ENCODE peak calls at places on chromosomes 11 and 22, in six cellular contexts. N is fibroblast of lung; L is epithelial cell of esophagus; Y is heart right ventricle; F is CD8-positive, alpha-beta T cell; P is MM.1S. Z is an unnamed sample.

GRCh38 chr11:67275606-67276409 is 9.5 kb downstream of the GRK2 start:
- DNase-seq in N (no peak), L (no peak), Y (no peak), F (peak), P (no peak), Z (no peak)

GRCh38 chr11:99683933-99684332 is 663.2 kb downstream of the CNTN5 start:
- DNase-seq in N (no peak), L (no peak), Y (no peak), F (no peak), P (peak), Z (no peak)

GRCh38 chr22:50251472-50252054 is 498 bp upstream of the HDAC10 start:
- DNase-seq in N (no peak), L (no peak), Y (no peak), F (no peak), P (no peak), Z (no peak)

GRCh38 chr11:130213979-130214281 is 54.3 kb downstream of the ST14 start:
- DNase-seq in N (no peak), L (no peak), Y (no peak), F (no peak), P (no peak), Z (no peak)

GRCh38 chr11:103662880-103663279 is 373.6 kb upstream of the DDI1 start:
- DNase-seq in N (no peak), L (no peak), Y (no peak), F (no peak), P (no peak), Z (no peak)

GRCh38 chr11:44899959-44900358 is 50.7 kb downstream of the TP53I11 start:
- DNase-seq in N (peak), L (peak), Y (no peak), F (no peak), P (peak), Z (no peak)

GRCh38 chr22:22214819-22215329 is 29.7 kb upstream of the VPREB1 start:
- DNase-seq in N (no peak), L (no peak), Y (no peak), F (no peak), P (no peak), Z (no peak)

GRCh38 chr11:101914737-101915426 is at the start of gene CEP126:
- DNase-seq in N (peak), L (peak), Y (peak), F (peak), P (peak), Z (peak)

GRCh38 chr11:128904872-128905344 is 13.8 kb downstream of the KCNJ5 start:
- DNase-seq in N (peak), L (no peak), Y (no peak), F (no peak), P (no peak), Z (no peak)

GRCh38 chr11:17613428-17613962 is 66.4 kb downstream of the OTOG start:
- DNase-seq in N (no peak), L (no peak), Y (no peak), F (no peak), P (no peak), Z (no peak)

GRCh38 chr11:34345012-34345804 is 12.6 kb downstream of the ABTB2 start:
- DNase-seq in N (peak), L (peak), Y (no peak), F (no peak), P (no peak), Z (no peak)

GRCh38 chr11:127639916-127640315 is 639.3 kb upstream of the KIRREL3 start:
- DNase-seq in N (peak), L (peak), Y (no peak), F (no peak), P (no peak), Z (no peak)

GRCh38 chr22:42271906-42272305 is 1.5 kb upstream of the TCF20 start:
- DNase-seq in N (no peak), L (no peak), Y (no peak), F (no peak), P (no peak), Z (no peak)

DNA sequence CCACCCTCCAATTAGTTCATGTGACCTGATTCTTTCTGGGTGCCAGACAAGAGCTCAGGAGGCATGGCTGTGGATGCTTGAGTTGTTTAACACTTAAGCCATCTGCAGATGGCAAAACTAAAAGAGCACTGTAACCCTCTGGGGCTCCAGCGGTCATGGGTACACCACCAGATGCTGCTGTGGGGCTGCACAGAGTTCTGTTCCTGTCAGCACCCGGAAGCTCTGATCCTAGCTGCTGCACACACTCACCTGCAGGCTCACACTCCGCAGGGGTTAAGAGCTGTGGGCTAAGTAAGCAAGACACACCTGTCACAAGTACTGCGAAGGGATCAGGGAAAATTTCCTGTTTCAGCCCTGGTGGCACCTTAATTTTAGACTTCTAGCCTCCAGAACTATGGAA is 307.8 kb downstream of the C11orf87 start:
- DNase-seq in N (no peak), L (peak), Y (no peak), F (no peak), P (peak), Z (no peak)
- TF ChIP-seq CTCF in N (no peak), L (no peak), Y (no peak), F (no peak), P (no peak), Z (peak)

GRCh38 chr22:29967461-29967860 is 84.5 kb downstream of the MTMR3 start:
- DNase-seq in N (no peak), L (no peak), Y (no peak), F (no peak), P (no peak), Z (no peak)

DNA sequence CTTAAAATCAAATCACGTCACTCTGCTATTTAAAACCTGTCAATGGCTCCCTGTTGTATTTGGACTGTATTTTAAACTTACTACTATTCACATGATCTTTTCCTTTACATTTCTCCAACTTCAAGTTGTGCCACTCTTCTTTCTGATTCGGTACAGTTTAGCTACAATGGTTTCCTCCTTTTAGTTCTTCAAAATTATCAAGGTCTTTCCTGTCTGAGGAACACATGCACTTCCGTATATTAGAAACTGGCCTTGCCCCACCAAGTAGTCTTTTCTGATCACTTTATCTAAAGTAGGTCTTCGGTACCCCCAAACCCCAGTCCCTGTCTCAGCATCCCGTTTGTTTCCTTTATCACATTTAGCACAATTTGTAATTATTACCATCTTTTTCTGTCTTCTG is 81.8 kb downstream of the MTMR3 start:
- DNase-seq in N (no peak), L (no peak), Y (no peak), F (no peak), P (no peak), Z (no peak)
- TF ChIP-seq CTCF in N (no peak), L (no peak), Y (no peak), F (no peak), P (no peak), Z (no peak)

GRCh38 chr22:17792289-17792688 is 18.0 kb upstream of the BID start:
- DNase-seq in N (no peak), L (no peak), Y (no peak), F (no peak), P (no peak), Z (no peak)
- TF ChIP-seq CTCF in N (no peak), L (no peak), Y (no peak), F (no peak), P (no peak), Z (peak)

DNA sequence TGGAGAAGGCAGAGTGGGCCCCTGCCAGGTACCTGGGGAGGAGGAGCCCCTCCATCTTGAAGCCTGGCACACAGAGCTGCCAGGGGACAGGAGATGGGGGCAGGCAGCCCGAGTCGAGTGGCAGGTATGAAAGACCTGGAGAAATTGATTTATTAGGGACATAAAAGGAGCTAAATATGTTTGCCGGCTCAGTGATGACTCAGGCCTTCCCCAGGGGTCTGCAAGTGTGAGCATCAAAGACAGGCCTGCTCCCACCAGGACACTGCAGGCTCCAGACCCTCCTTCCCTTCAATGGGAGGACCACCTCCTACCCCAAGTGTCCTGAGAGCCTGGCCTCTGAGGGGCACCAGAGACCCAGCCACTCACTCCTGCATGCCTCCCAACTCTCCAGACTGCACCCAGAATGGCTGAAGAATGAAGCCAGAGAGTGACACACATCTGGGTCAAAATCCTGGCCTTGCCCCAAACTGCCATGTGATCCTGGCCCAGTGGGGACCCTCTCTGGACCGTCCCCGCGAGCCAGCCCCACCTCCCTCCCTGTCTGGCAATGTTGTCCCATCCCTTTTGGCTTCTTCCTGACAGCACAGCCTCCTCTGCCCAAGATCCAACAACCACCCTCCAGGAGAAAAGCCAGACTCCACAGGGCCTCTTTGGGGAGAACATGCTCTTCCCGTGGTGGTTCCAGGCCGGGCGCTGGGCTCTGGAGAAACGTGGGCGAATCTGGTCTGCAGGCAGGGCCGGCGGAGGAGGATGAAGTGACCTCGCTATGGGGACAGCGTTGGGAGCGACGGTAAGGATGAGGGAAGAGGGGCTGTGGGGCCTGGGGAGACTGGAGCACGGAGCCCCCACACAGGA is 36.2 kb downstream of the CYTH4 start:
- DNase-seq in N (no peak), L (no peak), Y (no peak), F (no peak), P (no peak), Z (no peak)
- TF ChIP-seq CTCF in N (peak), L (no peak), Y (no peak), F (no peak), P (no peak), Z (no peak)

Z was measured in GM13977.